ENCODE peak calls at places on chromosomes 7 and 10, in four cellular contexts. O, U, Z and P are unnamed samples.

GRCh38 chr10:133276435-133277201 is at the start of gene ADAM8:
- DNase-seq in Z (no peak), U (no peak), O (peak), P (no peak)

GRCh38 chr7:85699482-85699881 is 512.6 kb upstream of the SEMA3D start:
- DNase-seq in O (no peak), U (no peak), Z (no peak), P (no peak)

GRCh38 chr10:4982764-4983226 is 19.6 kb downstream of the AKR1C1 start:
- DNase-seq in O (no peak), U (peak), Z (no peak), P (no peak)

GRCh38 chr10:132762267-132762666 is 23.7 kb downstream of the NKX6-2 start:
- DNase-seq in U (peak), O (no peak), Z (no peak), P (no peak)

GRCh38 chr7:66754541-66754940 is 14.0 kb downstream of the RABGEF1 start:
- DNase-seq in O (no peak), Z (no peak), U (no peak), P (no peak)

GRCh38 chr7:11328309-11328708 is 354.6 kb downstream of the PHF14 start:
- DNase-seq in Z (peak), O (no peak), U (peak), P (no peak)

GRCh38 chr7:81367335-81367801 is 402.5 kb downstream of the HGF start:
- DNase-seq in O (no peak), U (peak), Z (peak), P (no peak)

GRCh38 chr7:140967438-140967837 is 42.7 kb upstream of the BRAF start:
- DNase-seq in U (no peak), Z (no peak), O (no peak), P (no peak)

GRCh38 chr7:77466455-77466854 is 50.3 kb upstream of the GSAP start:
- DNase-seq in U (no peak), O (no peak), Z (no peak), P (no peak)

GRCh38 chr7:151756076-151756731 is 120.7 kb downstream of the PRKAG2 start:
- DNase-seq in U (peak), Z (peak), O (peak), P (no peak)